ENCODE peak calls at places on chromosomes 6 and 20, in nine cellular contexts. C is left ventricle myocardium superior, Y is HS-27A, X is posterior cingulate gyrus, K is HCEC 1CT, F is aorta, P is BJ, T is activated T-cell treated with anti-CD3 and anti-CD28 coated beads for 48 hours, S is fibroblast of gingiva. H is an unnamed sample.

GRCh38 chr6:98146656-98147055 is 687.7 kb upstream of the POU3F2 start:
- DNase-seq in C (no peak), Y (no peak), X (no peak), K (no peak), F (no peak), P (no peak), T (no peak), S (no peak), H (no peak)

GRCh38 chr6:166929534-166930189 is 26.7 kb downstream of the RNASET2 start:
- DNase-seq in C (no peak), Y (no peak), X (no peak), K (no peak), F (no peak), P (no peak), T (no peak), S (no peak), H (no peak)

GRCh38 chr20:44973053-44973452 is 6.7 kb downstream of the STK4 start:
- DNase-seq in C (no peak), Y (no peak), X (no peak), K (peak), F (no peak), P (peak), T (no peak), S (no peak), H (no peak)

GRCh38 chr6:42118162-42119001 is 24.0 kb downstream of the C6orf132 start:
- DNase-seq in C (peak), Y (no peak), X (no peak), K (no peak), F (peak), P (no peak), T (no peak), S (peak), H (no peak)

GRCh38 chr20:33704197-33704924 is 15.7 kb downstream of the PXMP4 start:
- DNase-seq in C (no peak), Y (no peak), X (peak), K (no peak), F (no peak), P (no peak), T (no peak), S (no peak), H (no peak)

GRCh38 chr20:5627463-5628050 is 122.6 kb upstream of the SHLD1 start:
- DNase-seq in C (no peak), Y (no peak), X (no peak), K (no peak), F (no peak), P (no peak), T (no peak), S (no peak), H (no peak)

GRCh38 chr6:107846262-107846795 is 22.2 kb upstream of the SCML4 start:
- DNase-seq in C (no peak), Y (no peak), X (no peak), K (no peak), F (no peak), P (no peak), T (no peak), S (no peak), H (no peak)

GRCh38 chr6:4687989-4688947 is 87.9 kb upstream of the CDYL start:
- DNase-seq in C (no peak), Y (peak), X (no peak), K (peak), F (no peak), P (peak), T (no peak), S (peak), H (no peak)

GRCh38 chr6:52788478-52788877 is 15.1 kb downstream of the GSTA1 start:
- DNase-seq in C (no peak), Y (no peak), X (no peak), K (no peak), F (no peak), P (no peak), T (no peak), S (no peak), H (no peak)

GRCh38 chr20:63053430-63054102 is 46.8 kb upstream of the BHLHE23 start:
- DNase-seq in C (peak), Y (no peak), X (no peak), K (no peak), F (peak), P (no peak), T (no peak), S (no peak), H (no peak)

GRCh38 chr6:31402324-31403282 is 792 bp upstream of the MICA start:
- DNase-seq in C (no peak), Y (peak), X (peak), K (peak), F (no peak), P (no peak), T (no peak), S (no peak), H (peak)

H was measured in amygdala.